ENCODE peak calls at places on chromosomes 6 and 20, in five cellular contexts. One of them, this sample, is unnamed.

GRCh38 chr20:7742479-7742878 is 197.8 kb downstream of the HAO1 start:
- DNase-seq in glutamatergic neuron: no peak
- DNase-seq in MG63: peak; percentile 87
- DNase-seq in epithelial cell of esophagus: peak; percentile 83
- DNase-seq in activated CD4-positive, alpha-beta T cell treated with anti-CD3 and anti-CD28 coated beads for 36 hours: no peak
- DNase-seq in this sample: no peak

GRCh38 chr6:134517145-134517658 is 199.3 kb upstream of the SGK1 start:
- DNase-seq in glutamatergic neuron: peak; percentile 36
- DNase-seq in activated CD4-positive, alpha-beta T cell treated with anti-CD3 and anti-CD28 coated beads for 36 hours: no peak
- DNase-seq in MG63: peak; percentile 89
- DNase-seq in epithelial cell of esophagus: peak; percentile 84
- DNase-seq in this sample: no peak

GRCh38 chr20:38209736-38210405 is 44.8 kb upstream of the TGM2 start:
- DNase-seq in epithelial cell of esophagus: no peak
- DNase-seq in glutamatergic neuron: no peak
- DNase-seq in MG63: peak; percentile 75
- DNase-seq in activated CD4-positive, alpha-beta T cell treated with anti-CD3 and anti-CD28 coated beads for 36 hours: no peak
- DNase-seq in this sample: no peak

GRCh38 chr6:39072830-39073229 is 24.2 kb downstream of the GLP1R start:
- DNase-seq in glutamatergic neuron: no peak
- DNase-seq in MG63: no peak
- DNase-seq in activated CD4-positive, alpha-beta T cell treated with anti-CD3 and anti-CD28 coated beads for 36 hours: no peak
- DNase-seq in epithelial cell of esophagus: no peak
- DNase-seq in this sample: no peak

GRCh38 chr6:12555267-12555666 is 161.3 kb upstream of the PHACTR1 start:
- DNase-seq in MG63: no peak
- DNase-seq in glutamatergic neuron: no peak
- DNase-seq in epithelial cell of esophagus: peak; percentile 74
- DNase-seq in activated CD4-positive, alpha-beta T cell treated with anti-CD3 and anti-CD28 coated beads for 36 hours: no peak
- DNase-seq in this sample: no peak

GRCh38 chr6:90790058-90790457 is 203.2 kb upstream of the MAP3K7 start:
- DNase-seq in epithelial cell of esophagus: peak; percentile 39
- DNase-seq in MG63: no peak
- DNase-seq in glutamatergic neuron: no peak
- DNase-seq in activated CD4-positive, alpha-beta T cell treated with anti-CD3 and anti-CD28 coated beads for 36 hours: no peak
- DNase-seq in this sample: no peak

GRCh38 chr20:63941282-63942060 is 14.7 kb downstream of the UCKL1 start:
- DNase-seq in epithelial cell of esophagus: peak; percentile 78
- DNase-seq in MG63: peak; percentile 46
- DNase-seq in glutamatergic neuron: peak; percentile 78
- DNase-seq in activated CD4-positive, alpha-beta T cell treated with anti-CD3 and anti-CD28 coated beads for 36 hours: peak; percentile 90
- DNase-seq in this sample: no peak

GRCh38 chr6:162344935-162345599 is 382.5 kb downstream of the PRKN start:
- DNase-seq in MG63: no peak
- DNase-seq in epithelial cell of esophagus: peak; percentile 51
- DNase-seq in glutamatergic neuron: no peak
- DNase-seq in activated CD4-positive, alpha-beta T cell treated with anti-CD3 and anti-CD28 coated beads for 36 hours: no peak
- DNase-seq in this sample: no peak

GRCh38 chr6:105428342-105428957 is 25.6 kb upstream of the PREP start:
- DNase-seq in glutamatergic neuron: no peak
- DNase-seq in activated CD4-positive, alpha-beta T cell treated with anti-CD3 and anti-CD28 coated beads for 36 hours: no peak
- DNase-seq in MG63: peak; percentile 23
- DNase-seq in epithelial cell of esophagus: peak; percentile 68
- DNase-seq in this sample: no peak

GRCh38 chr6:152301021-152301805 is 335.9 kb downstream of the SYNE1 start:
- DNase-seq in glutamatergic neuron: no peak
- DNase-seq in MG63: no peak
- DNase-seq in epithelial cell of esophagus: peak; percentile 51
- DNase-seq in activated CD4-positive, alpha-beta T cell treated with anti-CD3 and anti-CD28 coated beads for 36 hours: no peak
- DNase-seq in this sample: no peak